ENCODE peak calls at places on chromosomes 2 and 18, in six cellular contexts. L is AG04449, K is pancreas, D is foreskin fibroblast, Q is Peyer's patch, B is AG09309. T is an unnamed sample.

GRCh38 chr2:173716458-173717052 is 248.6 kb downstream of the SP3 start:
- DNase-seq in L (no peak), K (no peak), D (no peak), Q (no peak), B (no peak), T (no peak)

GRCh38 chr2:137928547-137929503 is 35.4 kb upstream of the HNMT start:
- DNase-seq in L (no peak), K (no peak), D (peak; percentile 15), Q (no peak), B (no peak), T (no peak)

GRCh38 chr2:191198271-191198670 is 46.9 kb upstream of the MYO1B start:
- DNase-seq in L (no peak), K (no peak), D (no peak), Q (no peak), B (no peak), T (no peak)

GRCh38 chr2:26588576-26588975 is 52.6 kb downstream of the CIB4 start:
- DNase-seq in L (no peak), K (no peak), D (no peak), Q (no peak), B (no peak), T (no peak)

GRCh38 chr2:171957061-171957460 is 34.8 kb downstream of the HAT1 start:
- DNase-seq in L (no peak), K (no peak), D (peak; percentile 51), Q (no peak), B (peak; percentile 5), T (no peak)

GRCh38 chr2:58571181-58571852 is 330.2 kb upstream of the FANCL start:
- DNase-seq in L (peak; percentile 9), K (peak; percentile 23), D (peak; percentile 86), Q (no peak), B (peak; percentile 23), T (peak; percentile 52)

GRCh38 chr18:50803579-50803978 is 16.2 kb downstream of the MRO start:
- DNase-seq in L (no peak), K (peak; percentile 57), D (no peak), Q (no peak), B (no peak), T (no peak)

GRCh38 chr2:112216158-112216557 is 38.7 kb downstream of the ZC3H8 start:
- DNase-seq in L (no peak), K (no peak), D (peak; percentile 21), Q (no peak), B (no peak), T (peak; percentile 7)

GRCh38 chr18:62486290-62486964 is 36.4 kb upstream of the ZCCHC2 start:
- DNase-seq in L (no peak), K (no peak), D (peak; percentile 21), Q (no peak), B (no peak), T (no peak)

GRCh38 chr2:50952596-50952995 is 79.3 kb downstream of the NRXN1 start:
- DNase-seq in L (no peak), K (no peak), D (peak; percentile 76), Q (no peak), B (no peak), T (no peak)

GRCh38 chr2:160561551-160562280 is 68.1 kb upstream of the RBMS1 start:
- DNase-seq in L (peak; percentile 46), K (no peak), D (peak; percentile 67), Q (no peak), B (peak; percentile 35), T (no peak)

GRCh38 chr2:17461087-17461475 is 57.2 kb downstream of the RAD51AP2 start:
- DNase-seq in L (no peak), K (no peak), D (no peak), Q (no peak), B (no peak), T (no peak)

GRCh38 chr2:202681688-202682205 is 47.0 kb downstream of the FAM117B start:
- DNase-seq in L (no peak), K (no peak), D (no peak), Q (no peak), B (no peak), T (no peak)

GRCh38 chr2:186962085-186962747 is 113.2 kb upstream of the ZSWIM2 start:
- DNase-seq in L (no peak), K (no peak), D (no peak), Q (no peak), B (no peak), T (no peak)

GRCh38 chr2:113977660-113978523 is 88.0 kb downstream of the ACTR3 start:
- DNase-seq in L (no peak), K (peak; percentile 59), D (peak; percentile 68), Q (no peak), B (no peak), T (no peak)

GRCh38 chr2:113890253-113891235 is 655 bp downstream of the ACTR3 start:
- DNase-seq in L (peak; percentile 45), K (peak; percentile 68), D (peak; percentile 76), Q (peak; percentile 81), B (no peak), T (peak; percentile 60)

GRCh38 chr18:3806656-3807055 is 356.7 kb downstream of the TGIF1 start:
- DNase-seq in L (no peak), K (no peak), D (no peak), Q (no peak), B (no peak), T (no peak)

GRCh38 chr2:46850742-46851141 is 64.9 kb downstream of the MCFD2 start:
- DNase-seq in L (no peak), K (peak; percentile 90), D (peak; percentile 73), Q (no peak), B (no peak), T (no peak)

GRCh38 chr18:44805643-44806042 is 125.0 kb downstream of the SETBP1 start:
- DNase-seq in L (no peak), K (no peak), D (no peak), Q (no peak), B (no peak), T (no peak)

GRCh38 chr18:54622084-54622483 is 31.0 kb downstream of the DYNAP start:
- DNase-seq in L (no peak), K (no peak), D (peak; percentile 1), Q (no peak), B (no peak), T (no peak)
- TF ChIP-seq CTCF in L (no peak), K (no peak), D (peak; percentile 7), Q (no peak), B (no peak), T (peak; percentile 75)

GRCh38 chr2:189763908-189764661 is 1.5 kb upstream of the OSGEPL1 start:
- DNase-seq in L (no peak), K (no peak), D (peak; percentile 60), Q (no peak), B (no peak), T (no peak)
- TF ChIP-seq CTCF in L (no peak), K (no peak), D (no peak), Q (no peak), B (no peak), T (no peak)

GRCh38 chr18:36419913-36420531 is 122.5 kb downstream of the FHOD3 start:
- DNase-seq in L (no peak), K (no peak), D (peak; percentile 30), Q (no peak), B (no peak), T (no peak)
- TF ChIP-seq CTCF in L (no peak), K (no peak), D (no peak), Q (no peak), B (no peak), T (no peak)

GRCh38 chr2:99184811-99185210 is 3.8 kb downstream of the MRPL30 start:
- DNase-seq in L (no peak), K (no peak), D (no peak), Q (no peak), B (no peak), T (no peak)

GRCh38 chr2:99183025-99183424 is 2.0 kb downstream of the MRPL30 start:
- DNase-seq in L (no peak), K (no peak), D (peak; percentile 23), Q (no peak), B (no peak), T (no peak)

DNA sequence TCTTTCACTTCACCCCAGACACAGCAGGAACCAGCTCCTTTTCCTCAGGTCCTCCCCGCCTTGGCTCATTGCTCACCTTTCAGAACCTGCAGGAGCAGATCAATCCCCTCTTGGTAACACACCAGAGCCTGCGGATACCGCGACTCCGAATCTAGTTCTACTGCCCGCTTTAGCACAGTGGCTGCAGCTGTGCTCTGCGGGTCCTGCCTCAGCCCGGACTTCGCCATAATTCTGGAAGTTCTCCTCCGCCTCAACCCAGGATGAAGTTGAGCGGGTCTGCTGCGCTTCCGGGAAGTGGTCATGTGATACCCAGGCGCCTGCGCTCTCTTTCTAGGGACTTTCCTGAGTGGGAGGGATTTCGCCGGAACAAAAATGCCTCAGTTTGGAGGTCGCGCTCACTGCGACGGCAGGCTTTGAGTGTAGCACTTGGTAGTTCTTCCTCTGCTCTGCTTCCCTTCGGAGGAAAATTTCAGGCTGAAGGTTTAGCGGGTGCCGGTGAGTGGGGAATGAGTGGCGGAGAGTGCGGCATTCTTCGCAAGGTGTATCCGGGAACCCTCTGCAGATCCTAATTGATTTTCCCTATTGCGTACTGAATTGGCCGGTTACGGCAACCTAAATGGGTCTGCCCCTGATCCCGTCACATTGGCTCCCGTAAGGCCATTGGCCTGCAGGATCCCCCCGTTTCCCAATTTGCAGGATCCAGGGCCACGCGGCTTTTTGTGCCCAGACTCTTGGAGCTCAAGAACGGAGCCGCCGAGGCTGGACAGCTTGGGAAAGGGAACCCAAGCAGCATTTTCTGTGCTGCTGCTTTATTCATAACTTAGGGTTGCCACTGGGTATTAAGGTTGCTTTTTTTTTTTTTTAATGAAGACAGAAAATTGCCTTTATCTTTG is at the start of the genes MITD1 and MRPL30:
- DNase-seq in L (peak; percentile 81), K (peak; percentile 91), D (peak; percentile 98), Q (peak; percentile 92), B (peak; percentile 85), T (peak; percentile 85)
- TF ChIP-seq CTCF in L (no peak), K (no peak), D (no peak), Q (no peak), B (no peak), T (no peak)